ENCODE peak calls at places on chromosomes 13 and 19, in four cellular contexts. L, D, J and K are unnamed samples.

GRCh38 chr19:22882797-22883196 is 50.7 kb downstream of the ZNF723 start:
- DNase-seq in D (no peak), J (no peak), L (no peak), K (no peak)

GRCh38 chr19:3725640-3726310 is 17.6 kb downstream of the TJP3 start:
- DNase-seq in D (no peak), L (no peak), J (no peak), K (no peak)

GRCh38 chr13:100875392-100876043 is 200.9 kb upstream of the TMTC4 start:
- DNase-seq in L (no peak), J (no peak), D (no peak), K (no peak)

GRCh38 chr19:3506384-3507340 is 551 bp downstream of the FZR1 start:
- DNase-seq in J (peak), D (peak), L (no peak), K (peak)

GRCh38 chr19:31586282-31586681 is 237.0 kb upstream of the TSHZ3 start:
- DNase-seq in L (no peak), J (no peak), D (no peak), K (no peak)

GRCh38 chr19:18109363-18109730 is 11.8 kb downstream of the MAST3 start:
- DNase-seq in J (no peak), D (no peak), L (no peak), K (no peak)

GRCh38 chr13:58955546-58956385 is 1208.0 kb downstream of the DIAPH3 start:
- DNase-seq in D (no peak), J (no peak), L (no peak), K (no peak)

GRCh38 chr19:4577020-4577782 is 17.7 kb upstream of the SEMA6B start:
- DNase-seq in D (no peak), J (no peak), L (no peak), K (no peak)

GRCh38 chr13:30421093-30422055 is 919 bp upstream of the UBE2L5 start:
- DNase-seq in L (peak), D (peak), J (peak), K (peak)

GRCh38 chr19:47227347-47228167 is 3.4 kb downstream of the BBC3 start:
- DNase-seq in D (peak), J (peak), L (peak), K (peak)

GRCh38 chr13:27053235-27053884 is 118.3 kb downstream of the USP12 start:
- DNase-seq in J (no peak), L (no peak), D (no peak), K (no peak)

GRCh38 chr13:108795841-108796240 is 166.4 kb downstream of the MYO16 start:
- DNase-seq in J (no peak), L (no peak), D (no peak), K (no peak)

GRCh38 chr13:61148691-61149332 is 266.8 kb downstream of the PCDH20 start:
- DNase-seq in D (no peak), L (no peak), J (no peak), K (no peak)

GRCh38 chr13:22961835-22962537 is 218.8 kb upstream of the SGCG start:
- DNase-seq in J (no peak), D (no peak), L (no peak), K (no peak)

GRCh38 chr13:22960827-22961226 is 220.0 kb upstream of the SGCG start:
- DNase-seq in J (no peak), D (no peak), L (no peak), K (no peak)

GRCh38 chr13:22967669-22968068 is 213.1 kb upstream of the SGCG start:
- DNase-seq in J (no peak), D (no peak), L (no peak), K (peak)

GRCh38 chr13:22964245-22964966 is 216.4 kb upstream of the SGCG start:
- DNase-seq in D (no peak), J (no peak), L (no peak), K (peak)
- H3K4me3 ChIP-seq in D (no peak), J (no peak), L (no peak), K (no peak)

GRCh38 chr19:2274937-2275535 is 6.9 kb downstream of the PEAK3 start:
- DNase-seq in J (no peak), L (peak), D (peak), K (no peak)

GRCh38 chr19:2275588-2276428 is 6.2 kb downstream of the PEAK3 start:
- DNase-seq in L (peak), D (peak), J (no peak), K (no peak)

GRCh38 chr19:2271516-2272103 is 10.4 kb downstream of the PEAK3 start:
- DNase-seq in J (no peak), L (peak), D (peak), K (no peak)

GRCh38 chr19:2274185-2274711 is 7.7 kb downstream of the PEAK3 start:
- DNase-seq in L (no peak), J (no peak), D (no peak), K (no peak)

GRCh38 chr19:2273356-2274184 is 8.4 kb downstream of the PEAK3 start:
- DNase-seq in D (peak), L (peak), J (peak), K (no peak)
- H3K4me3 ChIP-seq in D (peak), L (peak), J (peak), K (no peak)

GRCh38 chr19:1263198-1263597 is 5.9 kb upstream of the CIRBP start:
- DNase-seq in D (no peak), J (no peak), L (no peak), K (no peak)
- H3K4me3 ChIP-seq in D (no peak), J (no peak), L (no peak), K (no peak)

DNA sequence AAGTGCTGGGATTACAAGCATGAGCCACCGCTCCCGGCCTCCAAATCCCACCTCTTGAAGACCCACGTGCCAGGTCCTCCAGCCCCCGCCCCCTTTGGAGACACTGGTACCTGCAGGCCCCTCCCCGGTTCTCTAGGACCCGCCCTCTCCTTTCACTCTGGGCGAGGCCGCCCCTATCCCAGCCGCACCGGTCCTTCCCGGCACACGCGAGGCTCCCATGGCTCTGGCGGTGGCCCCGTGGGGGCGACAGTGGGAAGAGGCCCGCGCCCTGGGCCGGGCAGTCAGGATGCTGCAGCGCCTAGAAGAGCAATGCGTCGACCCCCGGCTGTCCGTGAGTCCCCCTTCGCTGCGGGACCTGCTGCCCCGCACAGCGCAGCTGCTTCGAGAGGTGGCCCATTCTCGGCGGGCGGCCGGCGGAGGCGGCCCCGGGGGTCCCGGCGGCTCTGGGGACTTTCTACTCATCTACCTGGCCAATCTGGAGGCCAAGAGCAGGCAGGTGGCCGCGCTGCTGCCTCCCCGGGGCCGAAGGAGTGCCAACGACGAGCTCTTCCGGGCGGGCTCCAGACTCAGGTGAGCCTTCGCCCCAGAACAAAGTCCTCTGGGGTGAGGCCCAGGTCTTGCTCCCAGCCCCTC is at the start of gene CBLC:
- DNase-seq in J (no peak), D (no peak), L (no peak), K (peak)
- H3K4me3 ChIP-seq in J (no peak), D (no peak), L (no peak), K (peak)

GRCh38 chr19:29275266-29275665 is 62.3 kb upstream of the UQCRFS1 start:
- DNase-seq in L (no peak), D (no peak), J (no peak), K (no peak)
- H3K4me3 ChIP-seq in L (no peak), D (no peak), J (no peak), K (no peak)

GRCh38 chr19:8262431-8262830 is 45.7 kb downstream of the CD320 start:
- DNase-seq in D (no peak), L (no peak), J (no peak), K (no peak)
- H3K4me3 ChIP-seq in D (no peak), L (no peak), J (no peak), K (no peak)